ENCODE peak calls at places on chromosome 20, in six cellular contexts. W is H9, Q is IMR-90, X is H1, E is mesenchymal stem cell, G is trophoblast cell. D is an unnamed sample.

GRCh38 chr20:16575390-16576140 is 2.3 kb upstream of the KIF16B start:
- DNase-seq in W (no peak), Q (no peak), X (no peak), E (no peak), G (peak), D (no peak)

GRCh38 chr20:9070304-9070703 is 1.4 kb downstream of the PLCB4 start:
- DNase-seq in W (no peak), Q (no peak), X (no peak), E (no peak), G (no peak), D (no peak)

GRCh38 chr20:36243726-36244125 is 7.4 kb downstream of the AAR2 start:
- DNase-seq in W (no peak), Q (no peak), X (no peak), E (no peak), G (no peak), D (no peak)

GRCh38 chr20:17704589-17705317 is 5.0 kb downstream of the BANF2 start:
- DNase-seq in W (no peak), Q (no peak), X (no peak), E (no peak), G (no peak), D (no peak)

GRCh38 chr20:6501061-6501460 is 266.4 kb upstream of the BMP2 start:
- DNase-seq in W (no peak), Q (peak), X (no peak), E (peak), G (no peak), D (no peak)

GRCh38 chr20:34713194-34713943 is 9.2 kb downstream of the TP53INP2 start:
- DNase-seq in W (no peak), Q (peak), X (no peak), E (peak), G (peak), D (no peak)

GRCh38 chr20:34872604-34873224 is at the start of gene GGT7:
- DNase-seq in W (peak), Q (peak), X (peak), E (peak), G (peak), D (peak)

GRCh38 chr20:37733416-37733815 is 39.6 kb downstream of the CTNNBL1 start:
- DNase-seq in W (no peak), Q (no peak), X (no peak), E (no peak), G (no peak), D (no peak)

GRCh38 chr20:32112862-32113261 is 3.3 kb downstream of the TM9SF4 start:
- DNase-seq in W (no peak), Q (no peak), X (no peak), E (no peak), G (peak), D (no peak)
- H4K91ac ChIP-seq in W (no peak), Q (no peak), X (no peak), E (no peak), G (no peak), D (no peak)

DNA sequence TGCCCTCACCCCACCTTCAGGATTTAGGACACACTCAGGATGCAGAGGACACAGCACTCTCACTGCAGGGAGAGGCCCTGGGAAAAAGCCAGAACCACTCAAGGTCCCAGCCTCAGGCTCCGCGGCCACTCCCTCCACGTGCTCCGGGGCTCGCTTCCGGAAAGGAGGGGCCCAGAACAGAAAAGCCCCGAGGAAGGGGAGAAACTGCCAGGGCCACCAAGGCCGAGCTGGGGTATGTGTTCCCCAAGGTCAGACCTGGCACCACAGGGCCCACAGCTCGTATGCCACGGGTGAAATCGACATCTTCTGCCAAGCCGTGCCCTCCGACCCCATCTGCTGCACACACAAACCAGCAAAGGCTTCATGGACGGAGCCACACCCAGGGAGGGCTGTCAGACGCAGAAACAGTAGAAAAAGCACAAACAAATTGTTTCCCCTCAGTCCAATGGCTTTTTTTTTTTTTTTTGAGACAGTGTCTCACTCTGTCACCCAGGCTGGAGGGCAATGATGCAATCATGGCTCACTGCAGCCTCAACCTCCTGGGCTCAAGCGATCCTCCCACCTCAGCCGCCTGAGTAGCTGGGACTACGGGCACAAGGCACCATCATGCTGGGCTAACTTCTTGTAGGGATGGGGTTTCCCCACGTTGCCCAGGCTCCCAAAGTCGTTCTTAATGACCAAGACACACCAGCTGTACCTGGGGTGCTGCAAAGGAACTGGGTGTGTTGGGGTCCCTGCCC is 33.4 kb downstream of the SLC2A4RG start:
- DNase-seq in W (no peak), Q (peak), X (no peak), E (no peak), G (peak), D (no peak)
- H2AFZ ChIP-seq in W (no peak), Q (no peak), X (no peak), E (no peak), G (no peak), D (no peak)

GRCh38 chr20:49677777-49678758 is 35.6 kb downstream of the B4GALT5 start:
- DNase-seq in W (no peak), Q (no peak), X (no peak), E (no peak), G (peak), D (no peak)
- H3K18ac ChIP-seq in W (no peak), Q (peak), X (no peak), E (peak), G (no peak), D (no peak)

GRCh38 chr20:44066645-44067606 is 120.1 kb downstream of the JPH2 start:
- DNase-seq in W (no peak), Q (no peak), X (peak), E (no peak), G (no peak), D (no peak)
- H4K91ac ChIP-seq in W (no peak), Q (no peak), X (no peak), E (no peak), G (no peak), D (no peak)

DNA sequence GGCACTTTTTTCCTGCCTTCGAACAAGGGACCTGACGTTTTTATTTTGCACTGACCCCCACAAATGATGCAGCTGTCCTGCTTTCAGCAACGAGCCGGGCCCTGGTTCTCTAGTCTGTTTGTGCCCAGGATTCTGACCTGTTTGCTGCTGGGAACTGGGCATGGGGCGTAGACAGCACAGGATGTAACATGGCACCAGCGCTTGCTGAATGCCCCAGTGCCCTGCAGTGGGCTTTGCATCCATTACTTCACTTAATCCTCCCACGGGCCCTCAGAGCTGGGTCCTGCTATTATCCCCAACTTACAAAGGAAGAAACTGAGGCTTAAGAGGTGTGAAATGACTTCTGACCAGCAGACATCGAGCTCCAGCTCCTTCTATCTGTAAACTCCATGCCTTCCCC is 80.4 kb upstream of the PMEPA1 start:
- DNase-seq in W (peak), Q (no peak), X (no peak), E (no peak), G (no peak), D (no peak)
- H2AFZ ChIP-seq in W (no peak), Q (no peak), X (no peak), E (no peak), G (no peak), D (no peak)

GRCh38 chr20:8012724-8013123 is 6.8 kb downstream of the TMX4 start:
- DNase-seq in W (no peak), Q (no peak), X (no peak), E (no peak), G (no peak), D (no peak)
- H3K18ac ChIP-seq in W (no peak), Q (no peak), X (no peak), E (no peak), G (no peak), D (no peak)

DNA sequence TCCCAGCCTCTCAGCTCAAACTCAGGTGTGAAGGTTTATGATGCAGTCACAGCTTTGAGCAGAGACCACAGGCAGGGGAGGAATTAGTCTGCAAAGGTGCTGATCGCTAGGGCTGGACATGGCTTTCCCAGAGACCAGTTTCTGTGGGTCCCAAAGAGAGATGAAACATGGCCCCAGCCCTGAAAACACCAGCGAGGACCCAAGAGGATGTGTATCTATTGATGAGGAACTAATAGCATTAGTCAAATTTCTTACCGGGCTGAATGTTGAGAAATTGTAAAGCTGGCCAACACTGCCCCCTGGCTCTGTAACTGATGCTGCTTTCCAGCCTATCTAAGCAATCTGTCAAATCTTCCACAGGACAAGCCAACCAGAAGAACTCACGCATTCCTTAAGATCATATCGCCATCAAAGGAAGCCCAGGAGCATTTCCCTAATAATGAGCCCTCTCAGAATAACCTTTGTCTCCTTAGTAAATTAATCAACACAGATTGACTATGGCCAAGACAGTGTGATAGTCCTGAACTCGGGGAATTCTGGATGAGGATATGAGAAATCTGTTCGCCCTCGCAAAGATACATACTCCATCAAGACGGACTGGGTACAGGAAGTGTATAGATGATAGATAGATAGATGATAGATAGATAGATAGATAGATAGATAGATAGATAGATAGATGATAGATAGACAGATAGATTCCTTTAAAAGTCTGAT is 7.8 kb upstream of the ACSS1 start:
- DNase-seq in W (no peak), Q (peak), X (peak), E (peak), G (peak), D (peak)
- H4K91ac ChIP-seq in W (no peak), Q (no peak), X (no peak), E (no peak), G (no peak), D (no peak)

D was measured in neuronal stem cell.